ENCODE peak calls at places on chromosome X, in ten cellular contexts. R is T-helper 9 cell; Y is uterus; Q is GDM1; J is RWPE1; C is nephron progenitor cell; B is activated T-cell treated with anti-CD3 and anti-CD28 coated beads, Interleukin-2, amount 50 U/mL, for 4 hours; V is choroid plexus epithelial cell; O is testis; M is NCI-H1436. D is an unnamed sample.

GRCh38 chrX:110732274-110732673 is 63.3 kb downstream of the CHRDL1 start:
- DNase-seq in R (no peak), Y (no peak), Q (no peak), J (no peak), C (no peak), B (no peak), V (no peak), O (no peak), M (no peak), D (no peak)

GRCh38 chrX:130340271-130340670 is 552 bp downstream of the SLC25A14 start:
- DNase-seq in R (no peak), Y (no peak), Q (no peak), J (no peak), C (no peak), B (no peak), V (no peak), O (no peak), M (no peak), D (no peak)

GRCh38 chrX:16278927-16279326 is 111.6 kb downstream of the MAGEB17 start:
- DNase-seq in R (no peak), Y (no peak), Q (no peak), J (no peak), C (no peak), B (no peak), V (no peak), O (no peak), M (no peak), D (peak; percentile 26)

GRCh38 chrX:153414838-153415552 is 3.7 kb downstream of the ZFP92 start:
- DNase-seq in R (no peak), Y (no peak), Q (no peak), J (no peak), C (no peak), B (no peak), V (peak; percentile 31), O (no peak), M (no peak), D (no peak)

GRCh38 chrX:150615356-150615755 is 46.9 kb downstream of the MTM1 start:
- DNase-seq in R (no peak), Y (no peak), Q (no peak), J (no peak), C (no peak), B (no peak), V (no peak), O (no peak), M (no peak), D (no peak)

GRCh38 chrX:20066968-20067708 is 49.6 kb downstream of the MAP7D2 start:
- DNase-seq in R (no peak), Y (peak; percentile 24), Q (no peak), J (peak; percentile 24), C (no peak), B (no peak), V (peak; percentile 81), O (peak; percentile 13), M (no peak), D (no peak)

GRCh38 chrX:63889001-63889400 is 104.0 kb upstream of the ARHGEF9 start:
- DNase-seq in R (no peak), Y (no peak), Q (no peak), J (no peak), C (no peak), B (no peak), V (peak; percentile 26), O (no peak), M (no peak), D (no peak)

GRCh38 chrX:31233941-31234496 is 162.2 kb upstream of the FTHL17 start:
- DNase-seq in R (no peak), Y (no peak), Q (no peak), J (no peak), C (no peak), B (no peak), V (no peak), O (no peak), M (no peak), D (no peak)

GRCh38 chrX:118550792-118551191 is 55.2 kb downstream of the DOCK11 start:
- DNase-seq in R (no peak), Y (no peak), Q (no peak), J (peak; percentile 66), C (no peak), B (no peak), V (no peak), O (no peak), M (no peak), D (no peak)

GRCh38 chrX:17432158-17432557 is 57.2 kb downstream of the NHS start:
- DNase-seq in R (no peak), Y (no peak), Q (no peak), J (no peak), C (no peak), B (no peak), V (no peak), O (no peak), M (no peak), D (no peak)

GRCh38 chrX:15165832-15166231 is 104.1 kb downstream of the ASB9 start:
- DNase-seq in R (no peak), Y (no peak), Q (no peak), J (no peak), C (no peak), B (no peak), V (no peak), O (no peak), M (no peak), D (no peak)

GRCh38 chrX:112536544-112536943 is 143.2 kb downstream of the LHFPL1 start:
- DNase-seq in R (no peak), Y (no peak), Q (no peak), J (no peak), C (no peak), B (no peak), V (no peak), O (no peak), M (no peak), D (no peak)

GRCh38 chrX:33434256-33435092 is 223.1 kb upstream of the DMD start:
- DNase-seq in R (peak; percentile 34), Y (peak; percentile 27), Q (peak; percentile 5), J (peak; percentile 5), C (peak; percentile 83), B (peak; percentile 21), V (peak; percentile 60), O (peak; percentile 79), M (peak; percentile 13), D (peak; percentile 60)

D was measured in stomach.